ENCODE peak calls at places on chromosomes 6 and 20, in nine cellular contexts. Q is adrenal gland, I is pancreas, Z is A549, M is GM12865, X is GM20000, G is globus pallidus, N is NCI-H510A treated with DMSO at 0.1 percent for 48 hours, D is HL-60. U is an unnamed sample.

GRCh38 chr6:46453221-46453620 is 38.0 kb downstream of the RCAN2 start:
- DNase-seq in Q (no peak), X (no peak), D (no peak), G (no peak), N (no peak), Z (no peak), M (no peak), I (no peak), U (no peak)

GRCh38 chr6:80319286-80319685 is 212.8 kb downstream of the BCKDHB start:
- DNase-seq in D (no peak), Q (no peak), N (no peak), G (no peak), X (no peak), I (no peak), M (no peak), Z (no peak), U (no peak)

GRCh38 chr6:121944361-121944760 is 455.1 kb upstream of the HSF2 start:
- DNase-seq in D (no peak), N (no peak), G (no peak), Z (no peak), M (no peak), Q (no peak), I (no peak), X (no peak), U (no peak)

GRCh38 chr20:4942336-4942735 is 59.0 kb downstream of the SLC23A2 start:
- DNase-seq in N (no peak), Q (no peak), I (no peak), G (no peak), X (no peak), D (no peak), Z (no peak), M (no peak), U (no peak)

GRCh38 chr20:9408422-9409300 is 105.7 kb upstream of the LAMP5 start:
- DNase-seq in Z (no peak), D (no peak), I (no peak), X (no peak), Q (no peak), M (no peak), G (no peak), N (no peak), U (no peak)

GRCh38 chr6:117559299-117559698 is 43.0 kb downstream of the GOPC start:
- DNase-seq in N (no peak), X (no peak), M (no peak), Q (no peak), G (no peak), Z (no peak), D (no peak), I (no peak), U (no peak)

GRCh38 chr6:165616116-165616515 is 46.9 kb downstream of the PDE10A start:
- DNase-seq in I (no peak), M (no peak), G (peak), Q (no peak), X (no peak), N (no peak), Z (no peak), D (no peak), U (no peak)

GRCh38 chr6:34305982-34306702 is 57.3 kb upstream of the SMIM29 start:
- DNase-seq in Q (no peak), N (no peak), M (no peak), Z (no peak), X (no peak), I (no peak), G (no peak), D (no peak), U (no peak)

GRCh38 chr20:4275689-4276088 is 260.3 kb upstream of the RNF24 start:
- DNase-seq in G (no peak), N (no peak), I (no peak), D (no peak), Z (no peak), X (no peak), Q (no peak), M (no peak), U (no peak)

GRCh38 chr20:2708073-2708415 is 15.5 kb downstream of the EBF4 start:
- DNase-seq in Z (no peak), Q (no peak), M (no peak), I (no peak), N (peak), G (no peak), D (no peak), X (no peak), U (no peak)

GRCh38 chr6:112802154-112802553 is 455.0 kb downstream of the RFPL4B start:
- DNase-seq in N (no peak), Z (no peak), D (no peak), I (no peak), G (no peak), X (no peak), Q (no peak), M (no peak), U (no peak)

GRCh38 chr20:29349836-29350235 is 1907.6 kb upstream of the DEFB115 start:
- DNase-seq in M (no peak), Z (no peak), X (no peak), Q (no peak), N (no peak), G (no peak), I (no peak), D (no peak), U (peak)

GRCh38 chr20:35145141-35145564 is 2.0 kb downstream of the EDEM2 start:
- DNase-seq in G (peak), X (peak), M (peak), D (no peak), Q (no peak), N (peak), I (no peak), Z (peak), U (peak)

GRCh38 chr6:33602180-33602579 is 18.9 kb upstream of the ITPR3 start:
- DNase-seq in I (no peak), G (no peak), D (no peak), X (no peak), M (no peak), Q (no peak), Z (no peak), N (peak), U (no peak)

GRCh38 chr20:39676857-39677351 is 714.8 kb downstream of the DHX35 start:
- DNase-seq in D (no peak), X (peak), G (peak), N (no peak), I (no peak), Z (no peak), M (peak), Q (no peak), U (no peak)

GRCh38 chr20:41655966-41656685 is 37.9 kb upstream of the CHD6 start:
- DNase-seq in I (no peak), N (peak), M (no peak), G (no peak), X (no peak), Z (no peak), D (no peak), Q (no peak), U (no peak)

GRCh38 chr6:109513571-109514071 is 30.6 kb upstream of the ZBTB24 start:
- DNase-seq in M (no peak), G (no peak), I (no peak), Q (no peak), Z (no peak), D (no peak), N (no peak), X (no peak), U (no peak)

GRCh38 chr6:137494967-137495595 is 887 bp upstream of the OLIG3 start:
- DNase-seq in M (no peak), Z (no peak), X (peak), G (no peak), D (no peak), Q (no peak), N (peak), I (no peak), U (no peak)

GRCh38 chr6:105873256-105873704 is 212.9 kb upstream of the PRDM1 start:
- DNase-seq in X (no peak), N (no peak), Z (no peak), G (no peak), Q (no peak), M (peak), D (no peak), I (no peak), U (no peak)

GRCh38 chr6:107419747-107420146 is 39.6 kb downstream of the PDSS2 start:
- DNase-seq in Z (no peak), X (no peak), G (no peak), N (no peak), M (no peak), I (no peak), D (no peak), Q (no peak), U (no peak)

GRCh38 chr6:56692586-56693245 is 50.0 kb upstream of the DST start:
- DNase-seq in Q (no peak), Z (no peak), I (no peak), D (peak), G (peak), M (no peak), X (no peak), N (no peak), U (no peak)

GRCh38 chr6:124984668-124985338 is 22.6 kb downstream of the RNF217 start:
- DNase-seq in Q (no peak), M (no peak), X (no peak), I (no peak), Z (no peak), N (no peak), G (no peak), D (no peak), U (no peak)

GRCh38 chr20:1242530-1242929 is 16.7 kb downstream of the RAD21L1 start:
- DNase-seq in Q (no peak), M (no peak), Z (no peak), I (no peak), X (no peak), N (no peak), D (no peak), G (no peak), U (no peak)

GRCh38 chr6:5315883-5316282 is 54.6 kb downstream of the FARS2 start:
- DNase-seq in X (no peak), G (no peak), Z (no peak), I (no peak), Q (no peak), N (no peak), D (no peak), M (no peak), U (no peak)

GRCh38 chr6:72580281-72580940 is 41.5 kb upstream of the KCNQ5 start:
- DNase-seq in M (peak), D (peak), G (peak), Q (no peak), N (peak), X (peak), I (no peak), Z (peak), U (peak)

GRCh38 chr20:43442310-43442880 is 15.3 kb upstream of the SRSF6 start:
- DNase-seq in I (no peak), N (peak), D (no peak), X (no peak), G (no peak), Z (peak), Q (no peak), M (no peak), U (no peak)

GRCh38 chr20:38631155-38632022 is 29.8 kb downstream of the ARHGAP40 start:
- DNase-seq in X (no peak), M (no peak), N (no peak), Z (no peak), Q (no peak), I (no peak), D (no peak), G (no peak), U (no peak)

GRCh38 chr6:49336514-49337131 is 126.4 kb downstream of the MMUT start:
- DNase-seq in X (no peak), N (no peak), I (no peak), Q (no peak), G (no peak), D (no peak), Z (no peak), M (no peak), U (peak)

GRCh38 chr20:50285376-50286173 is 94.9 kb downstream of the CEBPB start:
- DNase-seq in Z (no peak), M (peak), X (peak), N (no peak), Q (peak), D (no peak), G (no peak), I (no peak), U (no peak)

GRCh38 chr6:107732461-107732860 is 91.7 kb downstream of the SCML4 start:
- DNase-seq in D (no peak), Z (no peak), G (no peak), X (no peak), M (no peak), Q (no peak), I (no peak), N (no peak), U (no peak)

U was measured in Jurkat, Clone E6-1.